ENCODE peak calls at places on chromosome 18, in six cellular contexts. I, X, S, P, E and U are unnamed samples.

GRCh38 chr18:7221424-7222155 is 9.3 kb upstream of the LRRC30 start:
- DNase-seq in I (no peak), X (peak; percentile 66), S (peak; percentile 61), P (peak; percentile 5), E (no peak), U (peak; percentile 22)

GRCh38 chr18:54880706-54881105 is 52.4 kb downstream of the RAB27B start:
- DNase-seq in I (no peak), X (no peak), S (no peak), P (no peak), E (no peak), U (no peak)

GRCh38 chr18:8943900-8944870 is 158.3 kb upstream of the NDUFV2 start:
- DNase-seq in I (no peak), X (no peak), S (no peak), P (no peak), E (no peak), U (no peak)

GRCh38 chr18:67408240-67408639 is 108.3 kb downstream of the DSEL start:
- DNase-seq in I (no peak), X (no peak), S (no peak), P (no peak), E (no peak), U (no peak)

GRCh38 chr18:31268985-31269406 is 49.0 kb upstream of the DSG1 start:
- DNase-seq in I (no peak), X (peak; percentile 4), S (no peak), P (no peak), E (no peak), U (no peak)

GRCh38 chr18:79388043-79388442 is 7.7 kb upstream of the NFATC1 start:
- DNase-seq in I (peak; percentile 35), X (no peak), S (no peak), P (no peak), E (no peak), U (no peak)

GRCh38 chr18:45998244-45998643 is 31.1 kb upstream of the EPG5 start:
- DNase-seq in I (no peak), X (no peak), S (no peak), P (no peak), E (peak; percentile 99), U (no peak)

GRCh38 chr18:21996261-21996892 is 173.0 kb upstream of the GATA6 start:
- DNase-seq in I (no peak), X (no peak), S (no peak), P (no peak), E (no peak), U (no peak)

GRCh38 chr18:78779996-78780718 is 199.5 kb upstream of the SALL3 start:
- DNase-seq in I (no peak), X (no peak), S (no peak), P (no peak), E (no peak), U (no peak)

GRCh38 chr18:76064998-76065397 is 430.0 kb downstream of the ZNF516 start:
- DNase-seq in I (no peak), X (no peak), S (peak; percentile 83), P (no peak), E (no peak), U (no peak)

GRCh38 chr18:28080876-28081300 is 96.0 kb downstream of the CDH2 start:
- DNase-seq in I (no peak), X (no peak), S (no peak), P (no peak), E (no peak), U (no peak)

GRCh38 chr18:39946623-39947061 is 2008.4 kb upstream of the PIK3C3 start:
- DNase-seq in I (no peak), X (no peak), S (peak; percentile 46), P (peak; percentile 70), E (no peak), U (peak; percentile 64)

GRCh38 chr18:60693426-60693825 is 320.9 kb upstream of the MC4R start:
- DNase-seq in I (no peak), X (no peak), S (no peak), P (no peak), E (no peak), U (no peak)

GRCh38 chr18:8480506-8481328 is 128.5 kb upstream of the RAB12 start:
- DNase-seq in I (no peak), X (no peak), S (peak; percentile 43), P (no peak), E (no peak), U (no peak)

GRCh38 chr18:63126134-63127067 is 193.2 kb downstream of the BCL2 start:
- DNase-seq in I (no peak), X (no peak), S (no peak), P (no peak), E (no peak), U (no peak)

GRCh38 chr18:9737814-9738160 is 29.7 kb downstream of the RAB31 start:
- DNase-seq in I (no peak), X (peak; percentile 88), S (no peak), P (no peak), E (no peak), U (peak; percentile 16)